ENCODE peak calls at places on chromosome 22, in ten cellular contexts. Q is spleen, X is IMR-90, C is HepG2, Y is GM12878, K is breast epithelium, G is ovary, H is HCT116, N is heart left ventricle, E is lower leg skin. D is an unnamed sample.

GRCh38 chr22:17158568-17159503 is at the start of gene HDHD5:
- DNase-seq in N (peak), Y (no peak), E (peak), C (no peak), G (peak), K (peak), Q (peak), X (peak), H (peak), D (peak)

GRCh38 chr22:38311331-38311635 is 6.0 kb downstream of the CSNK1E start:
- DNase-seq in E (no peak), H (no peak), G (no peak), N (no peak), K (no peak), C (no peak), Y (peak), Q (no peak), X (no peak), D (no peak)

GRCh38 chr22:24486501-24486921 is 8.6 kb upstream of the UPB1 start:
- DNase-seq in C (peak), N (no peak), G (no peak), E (no peak), K (no peak), Q (no peak), X (peak), Y (no peak), H (no peak), D (peak)

GRCh38 chr22:24578355-24579241 is 14.3 kb downstream of the LRRC75B start:
- DNase-seq in Q (peak), G (no peak), X (peak), Y (no peak), K (no peak), N (no peak), C (peak), E (no peak), H (no peak), D (no peak)

GRCh38 chr22:29825578-29825977 is 12.5 kb downstream of the ASCC2 start:
- DNase-seq in G (no peak), N (no peak), H (no peak), E (no peak), C (no peak), K (no peak), Y (no peak), Q (no peak), X (no peak), D (no peak)

GRCh38 chr22:44834065-44834464 is 81.7 kb downstream of the ARHGAP8 start:
- DNase-seq in C (no peak), Y (no peak), E (no peak), N (no peak), Q (no peak), K (no peak), X (no peak), H (no peak), G (no peak), D (no peak)

GRCh38 chr22:24834845-24835570 is 29.0 kb downstream of the SGSM1 start:
- DNase-seq in N (no peak), H (peak), E (no peak), C (peak), G (no peak), K (no peak), Y (no peak), Q (peak), X (peak), D (no peak)

GRCh38 chr22:32661296-32661695 is 140.2 kb upstream of the TIMP3 start:
- DNase-seq in E (no peak), Q (no peak), C (no peak), X (peak), G (peak), H (no peak), Y (no peak), K (no peak), N (peak), D (peak)

GRCh38 chr22:44683237-44683636 is 18.8 kb upstream of the PRR5 start:
- DNase-seq in G (no peak), C (no peak), N (no peak), E (no peak), K (no peak), Q (no peak), Y (peak), X (no peak), H (no peak), D (no peak)

GRCh38 chr22:24494535-24495364 is at the start of gene UPB1:
- DNase-seq in Q (no peak), C (no peak), G (no peak), K (no peak), X (no peak), Y (no peak), N (no peak), E (no peak), H (no peak), D (no peak)

GRCh38 chr22:40487663-40488249 is 117.4 kb downstream of the SGSM3 start:
- DNase-seq in H (no peak), X (peak), G (no peak), Q (no peak), E (no peak), K (no peak), Y (no peak), C (peak), N (no peak), D (no peak)

GRCh38 chr22:33315954-33316353 is 257.8 kb upstream of the SYN3 start:
- DNase-seq in Q (peak), X (no peak), E (no peak), Y (no peak), N (no peak), G (no peak), H (no peak), K (no peak), C (no peak), D (no peak)

GRCh38 chr22:36335621-36336020 is 52.1 kb downstream of the MYH9 start:
- DNase-seq in Y (no peak), X (no peak), C (no peak), E (no peak), N (no peak), K (no peak), H (no peak), G (no peak), Q (no peak), D (no peak)

GRCh38 chr22:50010676-50011446 is 1.7 kb downstream of the IL17REL start:
- DNase-seq in H (no peak), N (no peak), X (no peak), C (no peak), E (no peak), Q (no peak), K (no peak), Y (no peak), G (no peak), D (no peak)

GRCh38 chr22:37623075-37624016 is 14.7 kb downstream of the GGA1 start:
- DNase-seq in Y (no peak), X (peak), K (no peak), C (peak), G (peak), N (peak), Q (peak), H (no peak), E (no peak), D (no peak)

GRCh38 chr22:24145446-24146189 is 35.7 kb upstream of the SUSD2 start:
- DNase-seq in E (no peak), K (no peak), C (no peak), Q (no peak), Y (no peak), H (no peak), G (peak), X (no peak), N (no peak), D (no peak)

GRCh38 chr22:49992921-49993648 is 19.5 kb downstream of the IL17REL start:
- DNase-seq in X (peak), Q (peak), G (no peak), E (no peak), H (no peak), Y (no peak), K (peak), N (peak), C (peak), D (no peak)

GRCh38 chr22:29457730-29458129 is 19.3 kb downstream of the RFPL1 start:
- DNase-seq in N (no peak), K (no peak), C (peak), H (peak), E (no peak), Q (peak), X (peak), G (no peak), Y (peak), D (peak)

GRCh38 chr22:43893266-43893665 is 1.5 kb upstream of the PNPLA5 start:
- DNase-seq in K (no peak), Y (no peak), X (no peak), Q (peak), N (no peak), G (no peak), H (no peak), E (no peak), C (no peak), D (no peak)

GRCh38 chr22:44404341-44405020 is 91.7 kb upstream of the SHISAL1 start:
- DNase-seq in C (no peak), G (no peak), H (no peak), X (no peak), Q (peak), Y (no peak), N (no peak), K (no peak), E (no peak), D (peak)

GRCh38 chr22:50089231-50090140 is at the start of gene MOV10L1:
- DNase-seq in G (peak), Q (peak), E (no peak), Y (no peak), X (no peak), C (no peak), N (no peak), H (no peak), K (no peak), D (no peak)

GRCh38 chr22:49768961-49769690 is 58.5 kb downstream of the BRD1 start:
- DNase-seq in H (no peak), E (no peak), G (peak), C (no peak), X (peak), Y (no peak), K (peak), N (peak), Q (peak), D (no peak)

GRCh38 chr22:36234211-36234610 is 5.1 kb downstream of the APOL2 start:
- DNase-seq in N (no peak), K (no peak), X (no peak), Y (no peak), H (no peak), G (no peak), C (no peak), Q (no peak), E (no peak), D (no peak)

GRCh38 chr22:30860176-30861105 is 108.1 kb downstream of the MORC2 start:
- DNase-seq in Q (peak), C (no peak), K (peak), G (no peak), N (peak), E (no peak), H (no peak), X (no peak), Y (no peak), D (no peak)

GRCh38 chr22:50641696-50642607 is 14.0 kb upstream of the ARSA start:
- DNase-seq in N (no peak), E (no peak), K (no peak), Q (no peak), H (no peak), G (peak), Y (no peak), C (peak), X (peak), D (no peak)

DNA sequence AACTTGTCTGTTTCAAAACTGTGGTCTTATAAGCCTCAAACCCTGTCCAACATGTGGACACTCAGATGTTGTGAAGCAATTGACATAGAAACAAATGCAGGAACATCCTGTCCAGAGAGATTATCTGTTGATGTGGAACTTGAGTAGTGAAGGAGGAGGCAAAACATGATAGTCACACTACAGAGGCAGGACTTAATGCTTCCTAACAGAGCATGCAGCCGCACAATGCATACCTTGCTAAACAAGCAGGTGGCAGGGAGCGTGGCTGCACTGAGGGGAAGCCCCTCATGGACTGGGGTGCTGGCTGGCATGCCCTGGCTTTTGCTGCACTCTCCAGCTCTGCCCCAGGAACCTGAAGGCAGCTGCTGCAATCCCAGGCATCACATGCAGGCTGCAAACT is 5.3 kb downstream of the C22orf39 start:
- DNase-seq in Y (no peak), H (no peak), Q (no peak), N (no peak), E (no peak), G (no peak), K (no peak), C (no peak), X (no peak), D (no peak)
- TF ChIP-seq POLR2A in Y (peak), H (no peak), Q (no peak), N (no peak), E (no peak), G (no peak), K (no peak), C (no peak), X (no peak), D (no peak)

GRCh38 chr22:42695294-42695693 is 25.4 kb downstream of the A4GALT start:
- DNase-seq in G (no peak), C (no peak), Q (no peak), X (no peak), H (no peak), Y (no peak), E (no peak), N (peak), K (no peak), D (no peak)
- TF ChIP-seq POLR2A in G (no peak), C (no peak), Q (no peak), X (no peak), H (no peak), Y (no peak), E (no peak), N (no peak), K (no peak), D (no peak)

DNA sequence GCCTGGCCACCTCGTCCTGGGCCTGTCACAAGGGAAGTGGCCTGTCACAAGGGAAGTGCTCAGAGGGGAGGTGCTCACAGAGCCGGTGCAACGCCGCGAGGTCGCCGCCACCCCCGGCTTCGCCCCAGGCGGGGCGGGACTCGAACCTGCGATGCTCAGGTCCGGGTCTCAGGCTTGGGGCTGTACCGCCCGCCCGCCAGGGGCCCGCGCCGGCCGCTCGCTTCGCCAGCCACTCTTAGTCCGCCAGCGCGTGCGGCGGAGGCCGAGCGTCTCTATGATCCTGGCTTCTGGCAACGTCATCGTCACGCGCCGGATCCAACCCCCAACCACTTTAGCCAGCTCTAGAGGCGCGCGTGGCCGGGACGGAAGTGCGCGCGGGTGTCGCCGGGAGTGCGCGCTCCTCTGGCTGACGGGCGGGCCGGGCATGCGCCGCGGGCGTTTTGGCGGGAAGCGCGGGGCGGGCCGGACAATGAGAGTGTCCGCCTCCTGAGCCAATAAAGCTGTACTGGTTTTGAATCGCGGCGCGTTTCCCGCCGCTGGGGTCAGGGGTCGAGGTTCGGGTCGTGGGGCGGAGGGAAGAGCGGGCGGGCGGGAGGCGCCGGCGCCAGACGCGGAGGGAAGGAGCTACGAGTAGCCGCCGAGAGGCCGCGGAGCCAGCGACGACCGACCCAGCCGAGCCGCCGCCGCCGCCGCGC is at the start of gene TRMT2A:
- DNase-seq in H (peak), Y (peak), K (peak), E (peak), G (peak), N (peak), X (peak), C (peak), Q (peak), D (peak)
- TF ChIP-seq POLR2A in H (peak), Y (peak), K (no peak), E (no peak), G (peak), N (peak), X (peak), C (peak), Q (no peak), D (peak)

DNA sequence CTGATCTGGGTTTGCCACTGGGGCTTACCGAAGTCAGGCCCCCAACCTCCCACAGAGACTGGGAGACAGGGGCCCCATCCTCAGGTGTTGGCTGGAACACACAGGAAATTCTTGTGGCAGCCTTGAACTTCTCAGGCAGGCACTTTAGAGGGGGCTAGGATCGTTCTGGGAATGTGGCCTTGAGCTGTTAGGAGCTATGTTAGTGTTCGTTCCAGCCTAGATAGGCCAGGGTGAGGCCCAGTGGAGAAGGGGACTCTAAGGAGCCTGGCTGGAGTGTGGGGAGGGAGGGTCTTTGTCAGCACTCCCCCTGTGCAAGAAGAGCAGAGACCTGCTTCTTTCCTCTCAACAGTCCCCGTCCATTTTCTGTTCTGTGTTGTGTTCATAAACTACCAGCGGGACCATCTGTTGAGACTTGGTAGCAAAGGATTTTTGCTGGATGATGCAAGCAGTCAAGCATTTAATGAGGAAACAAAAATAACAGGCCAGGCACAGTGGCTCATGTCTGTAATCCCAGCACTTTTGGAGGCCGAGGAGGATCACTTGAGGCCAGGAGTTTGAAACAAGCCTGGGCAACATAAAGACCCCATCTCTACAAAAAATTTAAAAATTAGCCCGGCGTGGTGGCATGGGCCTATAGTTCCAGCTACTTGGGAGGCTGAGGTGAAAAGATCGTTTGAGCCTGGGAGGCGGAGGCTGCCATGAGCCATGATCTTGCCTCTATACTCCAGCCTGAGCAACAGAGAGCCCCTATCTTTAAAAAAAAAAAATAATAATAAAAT is 1.5 kb upstream of the TXNRD2 start:
- DNase-seq in E (no peak), N (no peak), K (no peak), H (no peak), C (peak), G (peak), Y (no peak), X (peak), Q (no peak), D (peak)
- TF ChIP-seq POLR2A in E (no peak), N (peak), K (no peak), H (no peak), C (no peak), G (no peak), Y (no peak), X (peak), Q (no peak), D (no peak)

DNA sequence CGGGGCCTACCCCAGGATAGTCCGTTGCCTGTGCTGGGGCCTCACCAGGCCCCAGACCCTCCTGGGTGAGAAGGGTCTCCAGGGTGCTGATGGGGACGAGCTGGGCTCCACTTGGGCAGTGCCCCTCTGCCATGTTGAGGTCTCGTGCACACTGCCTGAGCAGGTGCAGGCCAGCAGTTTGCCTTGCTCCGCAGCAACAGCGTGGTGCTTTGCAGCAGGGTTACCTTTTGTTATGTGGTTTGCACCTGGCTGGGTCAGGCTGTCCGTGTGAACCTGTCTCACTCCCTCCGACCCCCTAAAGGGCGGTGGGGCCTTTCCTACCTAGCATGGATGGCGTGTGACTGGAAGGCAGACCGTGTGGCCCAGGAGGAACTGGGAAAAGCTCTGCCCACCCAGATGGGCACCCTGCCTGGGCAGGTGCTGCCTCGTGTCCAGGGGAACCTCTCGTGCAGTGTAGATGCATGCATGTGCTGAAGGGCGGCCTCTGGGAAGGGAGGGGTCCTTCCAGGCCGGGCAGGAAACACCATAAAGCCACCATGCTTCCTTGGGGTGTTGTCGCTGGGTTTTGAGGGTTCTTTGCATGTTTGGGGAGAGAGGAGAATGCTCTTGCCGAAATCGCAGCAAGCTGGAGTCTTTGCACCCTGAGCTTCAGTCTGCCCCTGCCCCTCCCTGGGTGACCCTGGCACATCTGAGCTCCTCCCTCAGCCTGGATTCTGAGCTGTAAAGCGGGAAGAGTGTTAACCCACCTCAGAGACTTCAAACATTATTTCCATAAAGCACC is 75.4 kb upstream of the PPARA start:
- DNase-seq in X (no peak), E (no peak), Q (peak), K (peak), Y (no peak), N (peak), G (no peak), H (no peak), C (no peak), D (no peak)
- TF ChIP-seq POLR2A in X (no peak), E (no peak), Q (no peak), K (no peak), Y (no peak), N (no peak), G (no peak), H (no peak), C (no peak), D (no peak)

GRCh38 chr22:21867528-21868266 is at the start of gene MAPK1:
- DNase-seq in G (peak), H (peak), X (peak), K (peak), N (peak), E (peak), Q (peak), Y (peak), C (peak), D (peak)
- TF ChIP-seq POLR2A in G (peak), H (peak), X (peak), K (no peak), N (peak), E (no peak), Q (peak), Y (peak), C (peak), D (peak)

DNA sequence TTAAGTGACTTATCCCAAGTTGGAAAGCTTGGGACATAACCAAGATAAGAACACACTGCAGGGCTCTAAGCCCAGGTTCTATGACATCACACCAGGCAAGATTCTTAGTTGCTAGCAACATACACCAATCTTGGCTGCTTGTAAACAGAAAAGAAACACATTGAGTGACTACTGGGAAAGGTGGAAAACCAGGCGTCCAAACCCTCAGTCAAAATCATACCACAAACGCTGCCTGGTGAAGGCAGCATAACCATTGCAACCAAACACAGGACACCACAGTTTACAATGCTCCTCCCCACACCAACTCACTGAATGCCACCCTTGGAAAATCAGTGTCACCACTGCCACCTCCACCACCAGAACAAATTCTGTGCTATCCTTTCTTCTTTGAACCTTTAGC is 379.9 kb downstream of the TTC28 start:
- DNase-seq in Q (no peak), G (peak), H (no peak), Y (no peak), C (no peak), N (peak), E (no peak), X (peak), K (no peak), D (no peak)
- TF ChIP-seq POLR2A in Q (no peak), G (no peak), H (no peak), Y (no peak), C (no peak), N (no peak), E (no peak), X (no peak), K (no peak), D (no peak)

D was measured in H54.